ENCODE peak calls at places on chromosomes 13 and 19, in six cellular contexts. Y is activated T-cell treated with anti-CD3 and anti-CD28 coated beads for 24 hours, S is skeletal muscle cell, G is GDM1, R is esophagus muscularis mucosa, Z is cardiac fibroblast. H is an unnamed sample.

GRCh38 chr13:93144031-93144430 is 82.6 kb upstream of the GPC6 start:
- DNase-seq in R (no peak), S (no peak), G (no peak), Y (no peak), Z (no peak), H (no peak)

GRCh38 chr13:80586356-80586755 is 245.4 kb upstream of the SPRY2 start:
- DNase-seq in R (no peak), S (peak), Y (no peak), G (no peak), Z (peak), H (no peak)

GRCh38 chr13:44489751-44490150 is 86.4 kb downstream of the TSC22D1 start:
- DNase-seq in S (no peak), G (no peak), R (no peak), Y (no peak), Z (no peak), H (no peak)

GRCh38 chr19:17341845-17342244 is 4.5 kb downstream of the GTPBP3 start:
- DNase-seq in Y (no peak), Z (no peak), G (no peak), R (no peak), S (no peak), H (no peak)

GRCh38 chr19:42099336-42099925 is 23.5 kb downstream of the ZNF574 start:
- DNase-seq in Y (no peak), Z (no peak), S (no peak), R (no peak), G (no peak), H (no peak)

GRCh38 chr13:48233886-48234488 is 981 bp downstream of the ITM2B start:
- DNase-seq in Z (peak), Y (no peak), G (no peak), R (no peak), S (no peak), H (no peak)

GRCh38 chr13:46303743-46304385 is 83.2 kb downstream of the RUBCNL start:
- DNase-seq in Z (no peak), S (no peak), Y (no peak), R (no peak), G (peak), H (no peak)

GRCh38 chr19:49718991-49719390 is 28.1 kb downstream of the CPT1C start:
- DNase-seq in R (no peak), Y (no peak), S (no peak), G (no peak), Z (no peak), H (no peak)

GRCh38 chr19:48397636-48398328 is 4.3 kb downstream of the GRIN2D start:
- DNase-seq in R (no peak), Z (no peak), G (no peak), Y (no peak), S (no peak), H (no peak)

GRCh38 chr19:32357720-32358119 is 12.3 kb downstream of the ZNF507 start:
- DNase-seq in G (no peak), Z (no peak), S (no peak), Y (no peak), R (no peak), H (no peak)

GRCh38 chr13:60370343-60370742 is 26.7 kb upstream of the TDRD3 start:
- DNase-seq in S (no peak), R (no peak), Y (no peak), G (no peak), Z (no peak), H (no peak)

GRCh38 chr19:1748703-1749341 is 4.5 kb upstream of the ONECUT3 start:
- DNase-seq in G (no peak), S (no peak), Z (no peak), R (no peak), Y (no peak), H (no peak)

GRCh38 chr19:3565177-3565576 is 7.6 kb upstream of the HMG20B start:
- DNase-seq in R (no peak), S (no peak), Z (no peak), Y (no peak), G (no peak), H (no peak)

GRCh38 chr19:5831152-5831551 is 8.3 kb downstream of the FUT6 start:
- DNase-seq in S (no peak), G (no peak), Y (no peak), Z (no peak), R (no peak), H (no peak)

GRCh38 chr19:39568604-39569003 is 28.6 kb upstream of the EID2 start:
- DNase-seq in Z (no peak), R (no peak), S (no peak), Y (no peak), G (no peak), H (no peak)

GRCh38 chr13:104137416-104137815 is 1071.2 kb upstream of the SLC10A2 start:
- DNase-seq in G (no peak), Y (no peak), Z (no peak), S (no peak), R (no peak), H (no peak)

GRCh38 chr13:21924958-21925357 is 254.1 kb downstream of the FGF9 start:
- DNase-seq in Y (no peak), S (no peak), R (no peak), Z (no peak), G (no peak), H (no peak)

GRCh38 chr13:95745289-95745688 is 68.3 kb downstream of the DNAJC3 start:
- DNase-seq in Z (no peak), S (no peak), G (no peak), R (no peak), Y (no peak), H (no peak)

GRCh38 chr19:12993562-12993961 is 1.7 kb upstream of the NFIX start:
- DNase-seq in S (no peak), Z (no peak), R (no peak), Y (no peak), G (no peak), H (no peak)

GRCh38 chr13:112172017-112172416 is 105.1 kb downstream of the SOX1 start:
- DNase-seq in Z (no peak), S (no peak), Y (no peak), R (no peak), G (no peak), H (no peak)

GRCh38 chr19:40612831-40613668 is 11.9 kb downstream of the LTBP4 start:
- DNase-seq in Z (no peak), S (no peak), R (no peak), Y (peak), G (peak), H (peak)

GRCh38 chr19:42062381-42062780 is 7.6 kb downstream of the GRIK5 start:
- DNase-seq in R (no peak), Z (no peak), G (no peak), Y (no peak), S (no peak), H (no peak)

GRCh38 chr13:67148219-67148583 is 81.9 kb downstream of the PCDH9 start:
- DNase-seq in R (no peak), Z (peak), Y (no peak), G (no peak), S (no peak), H (no peak)

GRCh38 chr19:18998276-18998675 is 35.0 kb downstream of the SUGP2 start:
- DNase-seq in Z (no peak), G (no peak), R (no peak), Y (no peak), S (no peak), H (no peak)

GRCh38 chr13:59332966-59333365 is 830.8 kb downstream of the DIAPH3 start:
- DNase-seq in Z (no peak), Y (no peak), R (no peak), S (no peak), G (no peak), H (no peak)

GRCh38 chr13:110023729-110024645 is 237.6 kb upstream of the IRS2 start:
- DNase-seq in R (no peak), S (peak), G (no peak), Z (peak), Y (no peak), H (no peak)

GRCh38 chr19:14459703-14460102 is 15.5 kb downstream of the PTGER1 start:
- DNase-seq in G (no peak), R (no peak), Y (no peak), Z (no peak), S (no peak), H (no peak)

GRCh38 chr13:101690871-101691270 is 238.4 kb downstream of the ITGBL1 start:
- DNase-seq in S (no peak), Z (no peak), R (no peak), G (no peak), Y (no peak), H (no peak)

GRCh38 chr19:55528030-55528801 is 8.7 kb downstream of the SBK2 start:
- DNase-seq in R (no peak), Y (no peak), S (no peak), Z (no peak), G (no peak), H (no peak)

GRCh38 chr19:40413291-40413994 is at the start of gene PRX:
- DNase-seq in S (no peak), Y (no peak), G (peak), Z (no peak), R (no peak), H (no peak)

GRCh38 chr13:79988573-79988972 is 352.4 kb downstream of the SPRY2 start:
- DNase-seq in R (no peak), G (no peak), S (peak), Y (no peak), Z (peak), H (no peak)

GRCh38 chr19:38736036-38736412 is 8.2 kb downstream of the CAPN12 start:
- DNase-seq in R (no peak), S (no peak), G (no peak), Z (no peak), Y (no peak), H (peak)

GRCh38 chr13:59546178-59546577 is 617.5 kb downstream of the DIAPH3 start:
- DNase-seq in G (no peak), Y (no peak), Z (no peak), S (no peak), R (no peak), H (no peak)

GRCh38 chr19:38861368-38861767 is 11.6 kb upstream of the HNRNPL start:
- DNase-seq in R (no peak), G (no peak), Y (no peak), Z (no peak), S (no peak), H (no peak)